ENCODE peak calls at places on chromosome X, in five cellular contexts. One of them, this sample, is unnamed.

GRCh38 chrX:44971674-44972073 is 98.7 kb downstream of the KDM6A start:
- DNase-seq in uterus: no peak
- DNase-seq in colonic mucosa: no peak
- DNase-seq in psoas muscle: no peak
- DNase-seq in fibroblast of lung: no peak
- DNase-seq in this sample: no peak

GRCh38 chrX:141815904-141816303 is 22.2 kb upstream of the MAGEC3 start:
- DNase-seq in uterus: no peak
- DNase-seq in colonic mucosa: no peak
- DNase-seq in psoas muscle: no peak
- DNase-seq in fibroblast of lung: no peak
- DNase-seq in this sample: no peak

GRCh38 chrX:97405031-97405685 is 521.5 kb downstream of the RPA4 start:
- DNase-seq in uterus: no peak
- DNase-seq in colonic mucosa: no peak
- DNase-seq in psoas muscle: no peak
- DNase-seq in fibroblast of lung: no peak
- DNase-seq in this sample: no peak

GRCh38 chrX:154712781-154713391 is 38.0 kb downstream of the GAB3 start:
- DNase-seq in uterus: no peak
- DNase-seq in colonic mucosa: no peak
- DNase-seq in psoas muscle: no peak
- DNase-seq in fibroblast of lung: peak
- DNase-seq in this sample: no peak

GRCh38 chrX:74421181-74422028 is at the start of gene SLC16A2:
- DNase-seq in uterus: peak
- DNase-seq in colonic mucosa: peak
- DNase-seq in psoas muscle: peak
- DNase-seq in fibroblast of lung: peak
- DNase-seq in this sample: peak

GRCh38 chrX:49995021-49995731 is 72.8 kb downstream of the CLCN5 start:
- DNase-seq in uterus: no peak
- DNase-seq in colonic mucosa: no peak
- DNase-seq in psoas muscle: no peak
- DNase-seq in fibroblast of lung: peak
- DNase-seq in this sample: no peak

GRCh38 chrX:41984628-41985027 is 61.3 kb upstream of the CASK start:
- DNase-seq in uterus: no peak
- DNase-seq in colonic mucosa: peak
- DNase-seq in psoas muscle: no peak
- DNase-seq in fibroblast of lung: no peak
- DNase-seq in this sample: no peak

GRCh38 chrX:17039826-17040225 is 93.4 kb downstream of the REPS2 start:
- DNase-seq in uterus: no peak
- DNase-seq in colonic mucosa: no peak
- DNase-seq in psoas muscle: no peak
- DNase-seq in fibroblast of lung: peak
- DNase-seq in this sample: no peak

GRCh38 chrX:137431693-137432488 is 134.0 kb upstream of the ZIC3 start:
- DNase-seq in uterus: no peak
- DNase-seq in colonic mucosa: no peak
- DNase-seq in psoas muscle: no peak
- DNase-seq in fibroblast of lung: no peak
- DNase-seq in this sample: no peak

GRCh38 chrX:41634284-41634683 is 54.5 kb upstream of the GPR34 start:
- DNase-seq in uterus: no peak
- DNase-seq in colonic mucosa: no peak
- DNase-seq in psoas muscle: no peak
- DNase-seq in fibroblast of lung: peak
- DNase-seq in this sample: no peak

GRCh38 chrX:150258463-150259430 is 104.4 kb upstream of the MAMLD1 start:
- DNase-seq in uterus: no peak
- DNase-seq in colonic mucosa: no peak
- DNase-seq in psoas muscle: no peak
- DNase-seq in fibroblast of lung: peak
- DNase-seq in this sample: no peak

GRCh38 chrX:74232859-74233258 is 71.1 kb upstream of the ZCCHC13 start:
- DNase-seq in uterus: no peak
- DNase-seq in colonic mucosa: no peak
- DNase-seq in psoas muscle: no peak
- DNase-seq in fibroblast of lung: peak
- DNase-seq in this sample: no peak

GRCh38 chrX:129876734-129877395 is 29.1 kb upstream of the UTP14A start:
- DNase-seq in uterus: no peak
- DNase-seq in colonic mucosa: no peak
- DNase-seq in psoas muscle: no peak
- DNase-seq in fibroblast of lung: peak
- DNase-seq in this sample: no peak

GRCh38 chrX:103417370-103417769 is 41.0 kb downstream of the BEX3 start:
- DNase-seq in uterus: no peak
- DNase-seq in colonic mucosa: no peak
- DNase-seq in psoas muscle: no peak
- DNase-seq in fibroblast of lung: no peak
- DNase-seq in this sample: no peak

GRCh38 chrX:150688911-150689451 is 4.2 kb upstream of the MTMR1 start:
- DNase-seq in uterus: no peak
- DNase-seq in colonic mucosa: no peak
- DNase-seq in psoas muscle: no peak
- DNase-seq in fibroblast of lung: peak
- DNase-seq in this sample: no peak

GRCh38 chrX:56793533-56794320 is 64.7 kb downstream of the NBDY start:
- DNase-seq in uterus: no peak
- DNase-seq in colonic mucosa: peak
- DNase-seq in psoas muscle: no peak
- DNase-seq in fibroblast of lung: no peak
- DNase-seq in this sample: no peak

GRCh38 chrX:10296581-10296980 is 139.8 kb downstream of the CLCN4 start:
- DNase-seq in uterus: no peak
- DNase-seq in colonic mucosa: no peak
- DNase-seq in psoas muscle: no peak
- DNase-seq in fibroblast of lung: peak
- DNase-seq in this sample: no peak

GRCh38 chrX:149903889-149904748 is 23.1 kb downstream of the MAGEA8 start:
- DNase-seq in uterus: no peak
- DNase-seq in colonic mucosa: no peak
- DNase-seq in psoas muscle: no peak
- DNase-seq in fibroblast of lung: peak
- DNase-seq in this sample: no peak

GRCh38 chrX:151714367-151714766 is 1.5 kb upstream of the FATE1 start:
- DNase-seq in uterus: no peak
- DNase-seq in colonic mucosa: no peak
- DNase-seq in psoas muscle: no peak
- DNase-seq in fibroblast of lung: no peak
- DNase-seq in this sample: no peak

GRCh38 chrX:53317365-53318069 is 36.1 kb upstream of the IQSEC2 start:
- DNase-seq in uterus: peak
- DNase-seq in colonic mucosa: peak
- DNase-seq in psoas muscle: peak
- DNase-seq in fibroblast of lung: peak
- DNase-seq in this sample: peak

GRCh38 chrX:9604111-9604907 is 139.5 kb downstream of the TBL1X start:
- DNase-seq in uterus: peak
- DNase-seq in colonic mucosa: no peak
- DNase-seq in psoas muscle: peak
- DNase-seq in fibroblast of lung: no peak
- DNase-seq in this sample: no peak

GRCh38 chrX:112818114-112819012 is 22.3 kb downstream of the AMOT start:
- DNase-seq in uterus: no peak
- DNase-seq in colonic mucosa: no peak
- DNase-seq in psoas muscle: no peak
- DNase-seq in fibroblast of lung: no peak
- DNase-seq in this sample: no peak

GRCh38 chrX:12946838-12947544 is 27.9 kb upstream of the TMSB4X start:
- DNase-seq in uterus: peak
- DNase-seq in colonic mucosa: peak
- DNase-seq in psoas muscle: peak
- DNase-seq in fibroblast of lung: peak
- DNase-seq in this sample: peak

GRCh38 chrX:150503898-150504219 is 64.6 kb upstream of the MTM1 start:
- DNase-seq in uterus: no peak
- DNase-seq in colonic mucosa: peak
- DNase-seq in psoas muscle: no peak
- DNase-seq in fibroblast of lung: no peak
- DNase-seq in this sample: no peak

GRCh38 chrX:95628796-95629195 is 1055.8 kb upstream of the DIAPH2 start:
- DNase-seq in uterus: no peak
- DNase-seq in colonic mucosa: no peak
- DNase-seq in psoas muscle: no peak
- DNase-seq in fibroblast of lung: no peak
- DNase-seq in this sample: no peak

GRCh38 chrX:128460835-128461234 is 408.6 kb upstream of the ACTRT1 start:
- DNase-seq in uterus: no peak
- DNase-seq in colonic mucosa: no peak
- DNase-seq in psoas muscle: no peak
- DNase-seq in fibroblast of lung: no peak
- DNase-seq in this sample: no peak
- TF ChIP-seq CTCF in uterus: no peak
- TF ChIP-seq CTCF in colonic mucosa: no peak
- TF ChIP-seq CTCF in psoas muscle: no peak
- TF ChIP-seq CTCF in fibroblast of lung: no peak
- TF ChIP-seq CTCF in this sample: no peak

DNA sequence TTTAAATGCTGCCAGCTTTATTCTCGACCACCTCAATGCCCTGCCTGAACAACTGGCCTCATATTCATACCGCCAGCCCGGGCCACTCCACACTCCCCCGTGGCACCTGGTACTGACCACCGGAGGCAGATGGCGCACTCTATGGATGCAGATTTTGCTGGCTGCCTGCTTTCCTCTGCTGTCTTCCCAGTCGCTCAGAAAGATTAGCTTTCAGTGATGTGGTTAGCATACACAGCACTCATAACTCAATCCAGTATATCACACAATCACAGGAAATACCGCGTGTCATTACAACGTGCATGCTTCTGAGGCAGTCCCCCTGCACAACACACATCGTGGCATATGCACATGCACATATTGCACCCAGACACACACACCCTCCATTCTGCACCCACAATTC is 147.2 kb upstream of the BCOR start:
- DNase-seq in uterus: no peak
- DNase-seq in colonic mucosa: no peak
- DNase-seq in psoas muscle: no peak
- DNase-seq in fibroblast of lung: peak
- DNase-seq in this sample: no peak
- TF ChIP-seq CTCF in uterus: no peak
- TF ChIP-seq CTCF in colonic mucosa: no peak
- TF ChIP-seq CTCF in psoas muscle: no peak
- TF ChIP-seq CTCF in fibroblast of lung: no peak
- TF ChIP-seq CTCF in this sample: no peak

DNA sequence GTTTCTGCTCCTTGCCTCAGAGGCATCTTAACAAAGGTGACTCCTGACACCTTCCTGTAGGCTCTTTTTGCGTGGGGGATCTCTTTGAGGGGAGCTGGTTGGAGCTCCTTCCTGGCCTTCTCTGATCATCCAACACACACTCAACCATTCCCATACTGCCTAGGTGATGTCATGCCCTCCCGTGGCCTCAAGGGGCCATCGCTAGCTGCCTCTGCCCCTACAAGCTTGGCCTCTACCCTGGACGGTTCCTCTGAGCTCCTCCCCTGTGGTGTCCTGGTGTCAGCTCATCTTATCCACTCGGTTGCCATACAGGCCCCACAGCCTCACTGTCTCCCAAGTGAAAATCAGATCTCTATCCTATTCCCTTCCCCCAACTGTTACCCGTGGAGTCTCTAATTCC is 13.7 kb upstream of the ZNF185 start:
- DNase-seq in uterus: no peak
- DNase-seq in colonic mucosa: no peak
- DNase-seq in psoas muscle: no peak
- DNase-seq in fibroblast of lung: no peak
- DNase-seq in this sample: no peak
- TF ChIP-seq CTCF in uterus: no peak
- TF ChIP-seq CTCF in colonic mucosa: no peak
- TF ChIP-seq CTCF in psoas muscle: no peak
- TF ChIP-seq CTCF in fibroblast of lung: no peak
- TF ChIP-seq CTCF in this sample: no peak

GRCh38 chrX:114095789-114096188 is 488.1 kb upstream of the HTR2C start:
- DNase-seq in uterus: no peak
- DNase-seq in colonic mucosa: no peak
- DNase-seq in psoas muscle: no peak
- DNase-seq in fibroblast of lung: no peak
- DNase-seq in this sample: no peak

GRCh38 chrX:114097866-114098265 is 486.0 kb upstream of the HTR2C start:
- DNase-seq in uterus: no peak
- DNase-seq in colonic mucosa: no peak
- DNase-seq in psoas muscle: no peak
- DNase-seq in fibroblast of lung: no peak
- DNase-seq in this sample: no peak

DNA sequence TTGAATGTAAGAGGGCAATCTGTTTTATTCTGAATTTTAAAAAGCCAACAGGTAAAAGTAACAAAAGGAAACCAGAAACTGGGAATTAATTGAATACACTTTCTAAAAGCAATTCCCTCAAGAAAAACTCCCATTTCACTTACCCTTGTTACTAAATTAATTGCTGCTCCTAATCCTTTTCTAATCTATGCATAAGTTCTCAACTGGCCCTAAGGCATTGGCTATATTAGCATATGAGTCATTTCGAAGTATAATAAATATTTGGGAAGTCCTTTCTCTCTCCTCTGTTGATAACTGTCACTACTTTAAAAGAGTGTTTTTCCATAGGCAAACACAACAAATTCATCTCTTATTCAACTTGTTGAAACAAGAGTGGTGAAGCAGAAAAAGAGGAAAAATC is 486.5 kb upstream of the HTR2C start:
- DNase-seq in uterus: no peak
- DNase-seq in colonic mucosa: no peak
- DNase-seq in psoas muscle: no peak
- DNase-seq in fibroblast of lung: no peak
- DNase-seq in this sample: no peak
- TF ChIP-seq CTCF in uterus: no peak
- TF ChIP-seq CTCF in colonic mucosa: no peak
- TF ChIP-seq CTCF in psoas muscle: no peak
- TF ChIP-seq CTCF in fibroblast of lung: no peak
- TF ChIP-seq CTCF in this sample: no peak

GRCh38 chrX:1935805-1936204 is 320.9 kb downstream of the ASMT start:
- DNase-seq in uterus: no peak
- DNase-seq in colonic mucosa: no peak
- DNase-seq in psoas muscle: no peak
- DNase-seq in fibroblast of lung: no peak
- DNase-seq in this sample: no peak
- TF ChIP-seq CTCF in uterus: no peak
- TF ChIP-seq CTCF in colonic mucosa: no peak
- TF ChIP-seq CTCF in psoas muscle: no peak
- TF ChIP-seq CTCF in fibroblast of lung: no peak
- TF ChIP-seq CTCF in this sample: no peak

This sample was measured in activated B cell treated with CpG ODN at 0.5 μM for 24 hours.